ENCODE peak calls at places on chromosomes 11 and 22, in ten cellular contexts. P is effector memory CD4-positive, alpha-beta T cell; N is upper lobe of right lung; T is pancreas; R is CD8-positive, alpha-beta T cell; X is GM23338; Z is GM06990; O is SK-N-SH; G is mesendoderm; M is keratinocyte. Q is an unnamed sample. For H3K36me3, the result is how much of the 10 kb centered on the place peaks cover.

GRCh38 chr11:40314327-40314726 is 1145.1 kb downstream of the LRRC4C start:
- DNase-seq in X (no peak), T (no peak), N (no peak), R (no peak), P (no peak), G (no peak), M (no peak), Z (no peak), O (no peak), Q (no peak)

GRCh38 chr11:59859695-59860094 is 6.6 kb downstream of the TCN1 start:
- DNase-seq in M (no peak), Z (no peak), P (no peak), X (no peak), R (no peak), O (no peak), N (no peak), G (no peak), T (no peak), Q (no peak)

GRCh38 chr11:12556155-12556554 is 118.1 kb upstream of the TEAD1 start:
- DNase-seq in O (no peak), N (no peak), P (no peak), M (no peak), R (no peak), Z (no peak), T (no peak), X (no peak), G (peak), Q (no peak)

GRCh38 chr11:102120437-102120935 is 10.2 kb downstream of the YAP1 start:
- DNase-seq in R (no peak), G (peak), P (no peak), O (no peak), Z (no peak), T (no peak), N (no peak), M (no peak), X (peak), Q (no peak)

GRCh38 chr11:57167125-57167839 is 14.5 kb upstream of the LRRC55 start:
- DNase-seq in N (no peak), O (peak), X (no peak), M (no peak), P (no peak), Z (no peak), R (no peak), T (no peak), G (no peak), Q (no peak)

GRCh38 chr22:28711820-28712777 is 29.5 kb downstream of the CHEK2 start:
- DNase-seq in O (no peak), N (no peak), G (peak), R (no peak), P (no peak), M (peak), X (no peak), Z (no peak), T (no peak), Q (no peak)

GRCh38 chr11:77269484-77270123 is 31.9 kb downstream of the GDPD4 start:
- DNase-seq in R (no peak), M (no peak), G (no peak), O (no peak), T (no peak), X (no peak), Z (no peak), P (no peak), N (no peak), Q (no peak)

GRCh38 chr11:62129610-62130497 is 6.0 kb downstream of the INCENP start:
- DNase-seq in R (no peak), T (no peak), O (peak), X (no peak), Z (no peak), N (no peak), P (no peak), G (no peak), M (no peak), Q (no peak)

GRCh38 chr22:43150731-43151206 is 590 bp upstream of the TSPO start:
- DNase-seq in X (no peak), O (no peak), G (no peak), N (no peak), T (no peak), P (no peak), Z (no peak), M (no peak), R (no peak), Q (no peak)

GRCh38 chr22:38172489-38173155 is 9.0 kb downstream of the PLA2G6 start:
- DNase-seq in X (no peak), R (peak), M (no peak), N (peak), P (peak), Z (no peak), G (no peak), O (no peak), T (peak), Q (peak)

GRCh38 chr11:20112291-20113146 is 47.8 kb downstream of the DBX1 start:
- DNase-seq in O (peak), N (peak), M (peak), G (peak), P (no peak), R (no peak), X (no peak), T (peak), Z (no peak), Q (no peak)

GRCh38 chr11:125072210-125072960 is 9.3 kb downstream of the SLC37A2 start:
- DNase-seq in O (no peak), G (no peak), T (peak), X (no peak), N (peak), R (no peak), P (no peak), M (no peak), Z (peak), Q (no peak)

GRCh38 chr11:65592840-65593517 is 2.6 kb downstream of the KCNK7 start:
- DNase-seq in T (peak), G (no peak), X (no peak), Z (no peak), R (no peak), O (peak), N (no peak), P (no peak), M (peak), Q (no peak)

GRCh38 chr11:41115066-41115465 is 344.4 kb downstream of the LRRC4C start:
- DNase-seq in M (no peak), P (no peak), N (no peak), Z (no peak), T (no peak), G (peak), O (no peak), R (no peak), X (peak), Q (no peak)

GRCh38 chr11:33877029-33877428 is 14.8 kb downstream of the LMO2 start:
- DNase-seq in N (no peak), Z (no peak), M (no peak), O (no peak), X (no peak), G (no peak), P (no peak), R (no peak), T (no peak), Q (no peak)

GRCh38 chr22:47547239-47547661 is 784.8 kb downstream of the TBC1D22A start:
- DNase-seq in N (no peak), X (no peak), P (no peak), Z (no peak), G (no peak), R (no peak), T (no peak), O (no peak), M (no peak), Q (no peak)

GRCh38 chr22:45703758-45704157 is 32.1 kb downstream of the ATXN10 start:
- DNase-seq in M (no peak), X (peak), T (no peak), R (no peak), G (peak), P (no peak), N (no peak), Z (no peak), O (no peak), Q (no peak)

GRCh38 chr11:66910669-66911068 is 47.5 kb downstream of the PC start:
- DNase-seq in X (no peak), O (no peak), T (no peak), Z (no peak), N (no peak), P (no peak), G (no peak), M (no peak), R (no peak), Q (no peak)

GRCh38 chr11:11215944-11216343 is 137.1 kb downstream of the CSNK2A3 start:
- DNase-seq in X (no peak), P (no peak), T (no peak), M (no peak), Z (no peak), N (no peak), G (no peak), R (no peak), O (no peak), Q (no peak)

GRCh38 chr11:61532136-61533038 is 23.8 kb downstream of the LRRC10B start:
- DNase-seq in Z (no peak), X (peak), T (no peak), M (no peak), G (peak), O (peak), N (no peak), R (peak), P (no peak), Q (peak)

GRCh38 chr22:22916952-22917290 is 29.3 kb downstream of the IGLL5 start:
- DNase-seq in T (no peak), P (no peak), M (no peak), X (no peak), O (no peak), G (no peak), R (no peak), N (no peak), Z (no peak), Q (no peak)

GRCh38 chr22:28148816-28149465 is 229.9 kb upstream of the PITPNB start:
- DNase-seq in P (no peak), R (no peak), N (no peak), G (no peak), O (no peak), M (peak), Z (no peak), X (no peak), T (no peak), Q (no peak)

GRCh38 chr11:129852125-129852740 is 36.6 kb downstream of the TMEM45B start:
- DNase-seq in M (no peak), P (no peak), X (no peak), G (no peak), T (no peak), Z (no peak), R (no peak), N (no peak), O (no peak), Q (no peak)

GRCh38 chr11:16924826-16925494 is 89.3 kb downstream of the PLEKHA7 start:
- DNase-seq in X (peak), Z (no peak), R (no peak), G (peak), O (peak), T (peak), P (no peak), N (peak), M (peak), Q (no peak)

GRCh38 chr22:29733362-29734322 is 13.8 kb downstream of the CABP7 start:
- DNase-seq in G (no peak), O (peak), M (no peak), Z (peak), T (peak), R (no peak), X (no peak), P (no peak), N (peak), Q (no peak)

GRCh38 chr11:29320196-29320595 is 696.6 kb downstream of the KCNA4 start:
- DNase-seq in Z (no peak), O (no peak), N (no peak), G (no peak), P (no peak), X (no peak), M (no peak), R (no peak), T (no peak), Q (no peak)

GRCh38 chr22:43060213-43060612 is 29.0 kb downstream of the TTLL1 start:
- DNase-seq in R (no peak), Z (peak), X (peak), G (peak), P (no peak), T (peak), M (no peak), N (no peak), O (peak), Q (no peak)

GRCh38 chr22:33303109-33303508 is 244.9 kb upstream of the SYN3 start:
- DNase-seq in R (no peak), N (no peak), G (no peak), P (no peak), M (no peak), O (no peak), T (no peak), X (no peak), Z (no peak), Q (no peak)

GRCh38 chr11:17538731-17539130 is 5.5 kb downstream of the USH1C start:
- DNase-seq in P (no peak), X (no peak), G (no peak), M (no peak), O (no peak), N (no peak), Z (no peak), T (no peak), R (no peak), Q (no peak)

GRCh38 chr11:120294096-120294495 is 31.0 kb upstream of the TLCD5 start:
- DNase-seq in G (no peak), N (no peak), P (no peak), X (no peak), M (no peak), R (no peak), Z (no peak), O (no peak), T (no peak), Q (no peak)

GRCh38 chr11:78961938-78962701 is 387.5 kb upstream of the NARS2 start:
- DNase-seq in G (peak), M (no peak), P (no peak), O (peak), Z (no peak), R (no peak), X (peak), T (no peak), N (no peak), Q (no peak)

GRCh38 chr11:59173964-59174663 is 2.2 kb downstream of the DTX4 start:
- DNase-seq in Z (no peak), G (peak), X (peak), T (peak), N (peak), R (no peak), P (no peak), M (no peak), O (no peak), Q (no peak)

GRCh38 chr22:17638182-17638431 is 450 bp upstream of the BCL2L13 start:
- DNase-seq in R (no peak), N (no peak), T (peak), M (no peak), Z (no peak), X (peak), O (no peak), G (no peak), P (no peak), Q (no peak)

GRCh38 chr22:23478175-23478574 is 101.9 kb downstream of the IGLL1 start:
- DNase-seq in X (no peak), Z (no peak), G (no peak), R (no peak), P (no peak), O (no peak), N (no peak), M (no peak), T (no peak), Q (no peak)

GRCh38 chr11:76763573-76764348 is 19.4 kb upstream of the TSKU start:
- DNase-seq in R (no peak), T (no peak), P (no peak), N (no peak), O (no peak), Z (no peak), G (no peak), X (no peak), M (no peak), Q (no peak)

GRCh38 chr22:38861170-38861874 is 10.7 kb downstream of the CBX6 start:
- DNase-seq in X (peak), O (no peak), N (peak), Z (no peak), M (no peak), R (no peak), P (no peak), G (no peak), T (no peak), Q (no peak)

GRCh38 chr22:43000441-43001175 is 14.3 kb downstream of the PACSIN2 start:
- DNase-seq in X (no peak), R (no peak), P (no peak), G (no peak), M (no peak), N (no peak), O (no peak), Z (no peak), T (no peak), Q (no peak)

DNA sequence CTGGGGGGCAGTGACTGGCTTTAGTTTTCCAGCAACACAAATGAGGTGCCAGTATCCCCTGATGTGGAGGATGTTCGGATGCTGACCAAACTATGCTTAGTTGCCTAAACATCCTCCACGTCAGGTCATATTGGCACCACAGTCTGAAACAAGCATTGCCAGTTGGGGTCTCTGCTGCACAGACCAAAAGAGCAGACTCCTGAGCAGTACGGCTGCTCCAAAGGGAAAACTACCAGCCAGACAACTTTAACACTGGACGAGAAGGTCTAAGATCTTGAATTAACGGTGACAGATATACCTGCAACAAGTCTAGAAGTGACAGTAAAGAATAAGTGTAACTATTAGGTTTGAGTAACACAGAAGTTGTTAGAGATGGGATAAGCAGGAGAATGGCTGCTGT is 40.5 kb upstream of the CLTCL1 start:
- DNase-seq in P (no peak), X (no peak), G (no peak), T (no peak), N (no peak), Z (no peak), R (no peak), M (no peak), O (no peak), Q (no peak)
- H3K36me3 ChIP-seq in P (half or more), X (under half), G (under half), T (under half), N (half or more), Z (under half), R (under half), M (under half), O (half or more), Q (under half)

DNA sequence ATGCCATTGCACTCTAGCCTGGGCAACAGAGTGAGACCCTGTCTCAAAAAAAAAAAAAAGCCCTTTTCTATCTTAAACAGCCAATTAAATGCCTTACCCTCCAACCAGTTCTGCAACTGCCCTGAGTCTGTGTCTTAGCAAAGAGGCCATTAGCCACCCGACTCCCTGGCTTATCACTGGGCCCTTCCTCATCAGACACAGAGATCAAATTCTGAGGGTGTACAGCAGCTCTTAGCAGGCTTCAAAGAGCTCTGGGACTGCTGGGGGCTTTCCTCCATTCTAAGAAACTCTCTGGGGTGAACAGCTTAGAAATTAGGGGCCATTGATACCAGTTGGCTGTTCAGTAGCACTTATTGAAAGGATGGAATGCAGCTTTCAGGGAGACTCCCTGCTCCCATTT is 76.7 kb downstream of the COMMD9 start:
- DNase-seq in O (no peak), T (no peak), X (no peak), M (no peak), R (no peak), P (no peak), N (no peak), G (no peak), Z (no peak), Q (no peak)
- H3K36me3 ChIP-seq in O (under half), T (under half), X (under half), M (under half), R (under half), P (under half), N (under half), G (under half), Z (under half), Q (under half)

GRCh38 chr11:68424101-68424632 is 36.4 kb upstream of the PPP6R3 start:
- DNase-seq in O (no peak), M (no peak), Z (no peak), X (no peak), N (no peak), P (no peak), G (no peak), T (no peak), R (no peak), Q (no peak)
- H3K36me3 ChIP-seq in O (under half), M (under half), Z (under half), X (under half), N (under half), P (under half), G (under half), T (under half), R (under half), Q (under half)

DNA sequence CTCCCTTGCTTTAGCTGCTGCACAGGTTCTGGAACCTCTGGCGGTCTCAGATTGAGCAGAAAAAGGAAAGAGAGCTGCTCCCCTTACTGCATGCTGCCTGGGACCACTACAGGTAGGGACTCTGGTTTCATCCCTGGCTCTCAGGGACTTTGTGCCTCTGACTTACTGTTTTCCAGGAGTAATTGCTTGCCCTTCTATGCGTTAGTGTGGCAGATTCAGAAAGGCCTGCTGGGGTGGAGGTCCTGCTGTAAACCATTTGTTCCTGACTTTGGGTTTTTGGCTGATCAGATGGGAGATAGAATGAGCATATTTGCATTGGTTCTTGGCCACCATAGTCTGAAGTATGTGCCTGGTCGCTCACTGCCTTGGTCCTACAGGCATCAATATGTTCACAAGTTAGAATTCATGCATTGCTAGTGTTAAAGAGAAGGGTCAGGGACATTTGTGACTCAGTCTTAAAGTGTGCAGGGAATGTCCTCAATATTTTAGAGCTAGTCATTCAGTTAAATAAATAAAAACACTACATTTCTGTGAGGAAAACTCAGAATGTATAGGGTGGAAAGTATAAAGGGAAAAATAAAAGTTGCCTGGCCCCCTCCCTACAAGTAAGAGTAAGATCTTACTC is 78.0 kb downstream of the PISD start:
- DNase-seq in M (no peak), T (no peak), P (no peak), R (no peak), Z (no peak), O (no peak), G (no peak), N (no peak), X (no peak), Q (no peak)
- H3K36me3 ChIP-seq in M (under half), T (under half), P (under half), R (under half), Z (under half), O (under half), G (under half), N (under half), X (under half), Q (under half)

DNA sequence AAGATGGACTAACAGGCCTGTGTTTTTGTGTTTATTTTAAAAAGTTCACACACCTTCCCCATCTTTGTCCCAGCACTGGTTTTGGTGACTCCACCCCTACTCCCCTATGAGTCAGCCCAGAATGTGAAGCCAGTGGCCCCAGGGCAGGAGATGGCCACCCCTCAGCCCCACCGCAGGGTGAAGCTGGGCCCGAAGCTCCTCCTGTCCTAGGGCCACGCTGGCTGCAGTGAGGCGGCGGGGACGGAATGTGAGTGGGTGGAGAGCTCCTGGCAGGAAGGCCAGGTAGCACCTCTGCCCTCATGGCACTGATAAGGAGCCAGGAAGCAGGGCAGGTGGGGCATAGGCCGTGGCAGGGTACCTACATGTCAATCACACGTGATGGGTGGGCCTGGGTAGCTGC is 39.9 kb downstream of the SGSM3 start:
- DNase-seq in G (peak), T (no peak), N (peak), M (peak), Z (no peak), P (no peak), X (no peak), O (no peak), R (no peak), Q (no peak)
- H3K36me3 ChIP-seq in G (under half), T (half or more), N (half or more), M (under half), Z (half or more), P (half or more), X (under half), O (under half), R (under half), Q (under half)

GRCh38 chr22:21686634-21687393 is 21.0 kb downstream of the PPIL2 start:
- DNase-seq in P (no peak), N (no peak), Z (no peak), T (peak), O (no peak), G (no peak), R (no peak), M (no peak), X (no peak), Q (no peak)

GRCh38 chr22:21687685-21688259 is 22.0 kb downstream of the PPIL2 start:
- DNase-seq in G (no peak), T (no peak), P (no peak), R (no peak), N (no peak), Z (no peak), M (no peak), O (no peak), X (no peak), Q (no peak)

GRCh38 chr22:21688706-21689381 is 23.0 kb downstream of the PPIL2 start:
- DNase-seq in T (no peak), N (no peak), M (no peak), G (no peak), X (no peak), R (no peak), Z (no peak), P (no peak), O (no peak), Q (no peak)

GRCh38 chr22:21690401-21690801 is 24.6 kb downstream of the PPIL2 start:
- DNase-seq in G (no peak), T (no peak), N (no peak), M (no peak), P (no peak), Z (no peak), O (no peak), X (no peak), R (no peak), Q (no peak)

GRCh38 chr22:21688341-21688705 is 22.5 kb downstream of the PPIL2 start:
- DNase-seq in M (no peak), N (no peak), G (no peak), X (no peak), P (no peak), O (no peak), Z (no peak), T (no peak), R (no peak), Q (no peak)
- H3K36me3 ChIP-seq in M (under half), N (half or more), G (under half), X (under half), P (half or more), O (under half), Z (under half), T (under half), R (under half), Q (under half)